ENCODE peak calls at places on chromosomes 11 and 22, in six cellular contexts. L is activated T-helper 2 cell treated with anti-CD3 and anti-CD28 coated beads, Interferon-gamma antibody, Interleukin-2, Interleukin-4, amounts not matched to agents 10 μg/mL and 5 μg/mL and 100 μg/mL, durations not matched to agents 14 hours and 24 hours and 36 hours; V is nucleus accumbens; H is stimulated activated CD8-positive, alpha-beta memory T cell treated with anti-CD3 and anti-CD28 coated beads, Interleukin-2, amount 100 ng/mL, for 1 hour; A is HL-60; O is COR-L47. E is an unnamed sample.

GRCh38 chr11:132981146-132981956 is 551.0 kb downstream of the OPCML start:
- DNase-seq in L (no peak), H (no peak), A (no peak), V (no peak), O (no peak), E (no peak)

GRCh38 chr11:73851046-73851764 is 25.4 kb downstream of the COA4 start:
- DNase-seq in V (no peak), L (no peak), H (no peak), A (peak), O (no peak), E (no peak)

GRCh38 chr22:30238661-30239420 is 7.7 kb downstream of the LIF start:
- DNase-seq in L (no peak), A (no peak), O (no peak), H (no peak), V (no peak), E (no peak)

GRCh38 chr11:125262825-125263218 is 98.3 kb downstream of the PKNOX2 start:
- DNase-seq in A (no peak), V (no peak), O (no peak), H (no peak), L (no peak), E (no peak)

GRCh38 chr11:8318536-8318935 is 54.9 kb upstream of the LMO1 start:
- DNase-seq in V (no peak), O (peak), L (no peak), A (no peak), H (no peak), E (no peak)

GRCh38 chr22:49752598-49753091 is 75.0 kb downstream of the BRD1 start:
- DNase-seq in L (no peak), V (no peak), O (no peak), A (peak), H (no peak), E (no peak)

GRCh38 chr11:122044086-122044485 is 71.9 kb downstream of the BLID start:
- DNase-seq in O (no peak), H (no peak), A (no peak), V (no peak), L (no peak), E (no peak)

GRCh38 chr11:67309661-67310061 is 6.3 kb downstream of the SSH3 start:
- DNase-seq in V (no peak), O (no peak), L (no peak), H (no peak), A (no peak), E (no peak)

GRCh38 chr11:64566042-64566914 is 24.7 kb upstream of the SLC22A12 start:
- DNase-seq in O (peak), V (no peak), H (no peak), A (no peak), L (peak), E (no peak)